ENCODE peak calls at places on chromosomes 11 and 22, in ten cellular contexts. R is effector memory CD4-positive, alpha-beta T cell; G is left ventricle myocardium inferior; K is uterus; B is mucosa of descending colon; V is kidney; P is hepatocyte; F is adrenal gland; A is heart right ventricle; U is mammary epithelial cell. E is an unnamed sample.

GRCh38 chr11:12185106-12185690 is 74.8 kb downstream of the MICAL2 start:
- DNase-seq in R (no peak), G (no peak), K (no peak), B (no peak), V (no peak), P (no peak), F (no peak), A (no peak), U (no peak), E (no peak)

GRCh38 chr11:31882951-31883392 is 71.8 kb upstream of the PAX6 start:
- DNase-seq in R (no peak), G (no peak), K (no peak), B (no peak), V (no peak), P (no peak), F (no peak), A (no peak), U (no peak), E (peak; percentile 25)

GRCh38 chr11:28346209-28346608 is 238.0 kb downstream of the METTL15 start:
- DNase-seq in R (no peak), G (no peak), K (no peak), B (no peak), V (no peak), P (no peak), F (no peak), A (no peak), U (peak; percentile 45), E (no peak)

GRCh38 chr11:27328602-27329001 is 34.4 kb downstream of the CCDC34 start:
- DNase-seq in R (no peak), G (no peak), K (no peak), B (no peak), V (no peak), P (no peak), F (no peak), A (no peak), U (no peak), E (no peak)

GRCh38 chr22:50641696-50642607 is 14.0 kb upstream of the ARSA start:
- DNase-seq in R (no peak), G (no peak), K (no peak), B (peak; percentile 27), V (no peak), P (peak; percentile 71), F (peak; percentile 66), A (peak; percentile 41), U (no peak), E (no peak)

GRCh38 chr11:11782532-11783110 is 59.2 kb upstream of the USP47 start:
- DNase-seq in R (no peak), G (no peak), K (no peak), B (peak; percentile 52), V (no peak), P (no peak), F (no peak), A (no peak), U (peak; percentile 48), E (no peak)

GRCh38 chr11:45816614-45817013 is 11.7 kb downstream of the SLC35C1 start:
- DNase-seq in R (no peak), G (no peak), K (no peak), B (no peak), V (no peak), P (no peak), F (no peak), A (no peak), U (no peak), E (no peak)

GRCh38 chr11:67635231-67635521 is 4.4 kb downstream of the TBX10 start:
- DNase-seq in R (no peak), G (no peak), K (no peak), B (no peak), V (peak; percentile 33), P (no peak), F (no peak), A (no peak), U (no peak), E (no peak)

GRCh38 chr22:48356731-48357130 is 1470.9 kb downstream of the BRD1 start:
- DNase-seq in R (no peak), G (no peak), K (no peak), B (no peak), V (peak; percentile 54), P (no peak), F (no peak), A (no peak), U (no peak), E (no peak)

GRCh38 chr11:76030973-76031590 is 175.2 kb downstream of the WNT11 start:
- DNase-seq in R (no peak), G (no peak), K (no peak), B (no peak), V (no peak), P (no peak), F (no peak), A (no peak), U (peak; percentile 23), E (no peak)

GRCh38 chr11:35180311-35181233 is 41.6 kb downstream of the CD44 start:
- DNase-seq in R (no peak), G (no peak), K (no peak), B (no peak), V (no peak), P (no peak), F (no peak), A (no peak), U (no peak), E (peak; percentile 78)

GRCh38 chr11:35178067-35178805 is 39.3 kb downstream of the CD44 start:
- DNase-seq in R (no peak), G (no peak), K (no peak), B (no peak), V (no peak), P (no peak), F (no peak), A (no peak), U (no peak), E (no peak)

GRCh38 chr11:35178862-35179261 is 39.9 kb downstream of the CD44 start:
- DNase-seq in R (no peak), G (no peak), K (no peak), B (no peak), V (no peak), P (no peak), F (no peak), A (no peak), U (peak; percentile 76), E (no peak)

GRCh38 chr11:35177370-35177769 is 38.4 kb downstream of the CD44 start:
- DNase-seq in R (no peak), G (no peak), K (no peak), B (no peak), V (no peak), P (no peak), F (no peak), A (no peak), U (no peak), E (peak; percentile 86)

GRCh38 chr11:35179466-35180135 is 40.6 kb downstream of the CD44 start:
- DNase-seq in R (no peak), G (no peak), K (no peak), B (no peak), V (no peak), P (no peak), F (no peak), A (no peak), U (no peak), E (peak; percentile 55)
- H3K4me1 ChIP-seq in R (peaks cover 77% of the 10 kb centered on the region), G (peaks cover 12% of the 10 kb centered on the region), K (peaks cover 25% of the 10 kb centered on the region), B (peaks cover 25% of the 10 kb centered on the region), V (peaks cover 2% of the 10 kb centered on the region), P (no peaks in the 10 kb centered on the region), F (peaks cover 5% of the 10 kb centered on the region), A (no peaks in the 10 kb centered on the region), U (peaks cover 39% of the 10 kb centered on the region), E (peaks cover 43% of the 10 kb centered on the region)

GRCh38 chr11:72307439-72307838 is 63.5 kb upstream of the PHOX2A start:
- DNase-seq in R (no peak), G (no peak), K (no peak), B (no peak), V (no peak), P (no peak), F (no peak), A (no peak), U (no peak), E (no peak)

GRCh38 chr11:72305077-72305476 is 61.1 kb upstream of the PHOX2A start:
- DNase-seq in R (no peak), G (no peak), K (no peak), B (no peak), V (no peak), P (no peak), F (peak; percentile 68), A (no peak), U (no peak), E (no peak)

GRCh38 chr11:72309074-72309598 is 65.2 kb upstream of the PHOX2A start:
- DNase-seq in R (no peak), G (no peak), K (no peak), B (no peak), V (no peak), P (no peak), F (no peak), A (no peak), U (no peak), E (no peak)

GRCh38 chr11:72306186-72306585 is 62.2 kb upstream of the PHOX2A start:
- DNase-seq in R (no peak), G (no peak), K (no peak), B (no peak), V (no peak), P (no peak), F (no peak), A (no peak), U (no peak), E (peak; percentile 6)

GRCh38 chr11:72308226-72309073 is 64.5 kb upstream of the PHOX2A start:
- DNase-seq in R (no peak), G (no peak), K (peak; percentile 72), B (no peak), V (no peak), P (peak; percentile 80), F (peak; percentile 95), A (no peak), U (peak; percentile 58), E (peak; percentile 96)
- H3K4me1 ChIP-seq in R (no peaks in the 10 kb centered on the region), G (peaks cover 7% of the 10 kb centered on the region), K (no peaks in the 10 kb centered on the region), B (no peaks in the 10 kb centered on the region), V (no peaks in the 10 kb centered on the region), P (no peaks in the 10 kb centered on the region), F (peaks cover 15% of the 10 kb centered on the region), A (no peaks in the 10 kb centered on the region), U (no peaks in the 10 kb centered on the region), E (peaks cover 31% of the 10 kb centered on the region)

GRCh38 chr22:37418627-37419369 is 8.5 kb downstream of the ELFN2 start:
- DNase-seq in R (no peak), G (no peak), K (no peak), B (no peak), V (peak; percentile 67), P (no peak), F (no peak), A (no peak), U (no peak), E (no peak)
- H3K4me1 ChIP-seq in R (peaks cover 18% of the 10 kb centered on the region), G (peaks cover 14% of the 10 kb centered on the region), K (peaks cover 5% of the 10 kb centered on the region), B (no peaks in the 10 kb centered on the region), V (no peaks in the 10 kb centered on the region), P (peaks cover 9% of the 10 kb centered on the region), F (no peaks in the 10 kb centered on the region), A (no peaks in the 10 kb centered on the region), U (peaks cover 22% of the 10 kb centered on the region), E (peaks cover 8% of the 10 kb centered on the region)

DNA sequence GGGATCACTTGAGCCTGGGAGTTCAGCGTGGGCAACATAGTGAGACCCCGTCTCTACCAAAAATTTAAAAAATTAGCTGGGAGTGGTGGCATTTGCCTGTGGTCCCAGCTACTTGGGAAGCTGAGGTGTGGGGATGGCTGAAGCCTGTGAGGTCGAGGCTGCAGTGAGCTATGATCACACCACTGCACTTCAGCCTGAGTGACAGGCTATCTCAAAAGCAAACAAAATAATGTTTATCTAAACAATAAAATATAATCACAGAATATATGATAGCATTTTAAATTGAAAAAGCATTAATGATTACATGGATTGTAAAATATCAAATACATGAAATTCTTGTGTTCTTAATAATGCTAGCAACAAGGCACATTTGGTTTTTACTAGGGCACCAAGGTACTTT is 2.7 kb downstream of the BEST1 start:
- DNase-seq in R (no peak), G (no peak), K (no peak), B (no peak), V (no peak), P (no peak), F (no peak), A (no peak), U (no peak), E (no peak)
- H3K4me1 ChIP-seq in R (peaks cover 9% of the 10 kb centered on the region), G (peaks cover 39% of the 10 kb centered on the region), K (no peaks in the 10 kb centered on the region), B (peaks cover 18% of the 10 kb centered on the region), V (peaks cover 5% of the 10 kb centered on the region), P (peaks cover 17% of the 10 kb centered on the region), F (peaks cover 10% of the 10 kb centered on the region), A (peaks cover 6% of the 10 kb centered on the region), U (peaks cover 12% of the 10 kb centered on the region), E (peaks cover 9% of the 10 kb centered on the region)